ENCODE peak calls at places on chromosome 2, in six cellular contexts. C is activated gamma-delta T cell treated with anti-CD3 and anti-CD28 coated beads, Interleukin-2, amount 50 U/mL, for 16 hours; A is mesendoderm; J is anterior cingulate cortex; G is RWPE1; I is posterior cingulate gyrus. N is an unnamed sample.
A peak's percentile ranks its signal among the peaks of the same experiment; 100 is the strongest.

GRCh38 chr2:85053802-85054201 is 79.4 kb upstream of the TCF7L1 start:
- DNase-seq in C (no peak), A (peak; percentile 46), J (no peak), G (peak; percentile 61), I (no peak), N (no peak)

GRCh38 chr2:11753452-11753885 is 7.0 kb downstream of the LPIN1 start:
- DNase-seq in C (no peak), A (peak; percentile 47), J (no peak), G (peak; percentile 14), I (peak; percentile 85), N (no peak)

GRCh38 chr2:67476808-67477790 is 80.0 kb downstream of the ETAA1 start:
- DNase-seq in C (no peak), A (peak; percentile 52), J (no peak), G (peak; percentile 40), I (no peak), N (peak; percentile 8)

GRCh38 chr2:18742382-18742781 is 153.0 kb upstream of the NT5C1B start:
- DNase-seq in C (no peak), A (peak; percentile 17), J (no peak), G (no peak), I (peak; percentile 82), N (no peak)

GRCh38 chr2:177164584-177165052 is 48.0 kb upstream of the HNRNPA3 start:
- DNase-seq in C (peak; percentile 70), A (peak; percentile 84), J (peak; percentile 31), G (peak; percentile 68), I (peak; percentile 98), N (peak; percentile 83)

GRCh38 chr2:227818569-227819397 is 5.1 kb downstream of the CCL20 start:
- DNase-seq in C (peak; percentile 6), A (peak; percentile 28), J (no peak), G (peak; percentile 52), I (no peak), N (no peak)

GRCh38 chr2:240932001-240932723 is 26.0 kb downstream of the CROCC2 start:
- DNase-seq in C (no peak), A (no peak), J (no peak), G (no peak), I (peak; percentile 50), N (no peak)

GRCh38 chr2:86703704-86704370 is 16.3 kb upstream of the RMND5A start:
- DNase-seq in C (no peak), A (no peak), J (no peak), G (peak; percentile 43), I (peak; percentile 90), N (no peak)

GRCh38 chr2:58448065-58448507 is 207.0 kb upstream of the FANCL start:
- DNase-seq in C (no peak), A (peak; percentile 98), J (peak; percentile 15), G (peak; percentile 30), I (peak; percentile 93), N (peak; percentile 79)

N was measured in hippocampal formation.